ENCODE peak calls at places on chromosomes 12 and 14, in nine cellular contexts. J, S, L, X, G, U, W, O and C are unnamed samples.
A peak's percentile ranks its signal among the peaks of the same experiment; 100 is the strongest.

GRCh38 chr12:120920178-120920577 is 16.0 kb upstream of the SPPL3 start:
- DNase-seq in X (no peak), J (no peak), U (no peak), S (no peak), G (no peak), O (no peak), L (no peak), W (no peak), C (no peak)

GRCh38 chr14:96811265-96811664 is 14.1 kb downstream of the VRK1 start:
- DNase-seq in W (no peak), O (peak; percentile 93), S (no peak), J (no peak), G (no peak), X (peak; percentile 75), L (no peak), U (no peak), C (no peak)

GRCh38 chr14:90820958-90821357 is 4.7 kb upstream of the TTC7B start:
- DNase-seq in G (no peak), S (no peak), O (peak; percentile 66), J (peak; percentile 77), U (no peak), W (no peak), X (peak; percentile 66), L (no peak), C (no peak)

GRCh38 chr12:58500399-58500798 is 419.9 kb downstream of the LRIG3 start:
- DNase-seq in W (no peak), S (no peak), X (peak; percentile 39), O (peak; percentile 59), U (no peak), L (no peak), J (no peak), G (no peak), C (no peak)

GRCh38 chr14:28661171-28661772 is 105.3 kb upstream of the FOXG1 start:
- DNase-seq in S (no peak), U (peak; percentile 93), W (no peak), L (no peak), O (peak; percentile 36), G (no peak), J (no peak), X (peak; percentile 90), C (peak; percentile 37)

GRCh38 chr14:69048456-69048855 is 69.4 kb upstream of the ACTN1 start:
- DNase-seq in J (no peak), S (no peak), U (no peak), W (no peak), L (peak; percentile 48), O (no peak), X (peak; percentile 20), G (no peak), C (no peak)

GRCh38 chr12:106288510-106289195 is 13.9 kb upstream of the TCP11L2 start:
- DNase-seq in O (peak; percentile 96), X (peak; percentile 97), G (no peak), S (no peak), U (no peak), J (no peak), L (peak; percentile 70), W (peak; percentile 76), C (no peak)

GRCh38 chr12:459430-460258 is at the start of gene B4GALNT3:
- DNase-seq in O (peak; percentile 62), X (peak; percentile 34), S (peak; percentile 17), W (peak; percentile 54), U (peak; percentile 81), L (peak; percentile 79), J (peak; percentile 8), G (peak; percentile 88), C (peak; percentile 86)

GRCh38 chr12:75058228-75058627 is 151.4 kb downstream of the KCNC2 start:
- DNase-seq in O (no peak), W (no peak), X (peak; percentile 24), J (no peak), G (no peak), L (no peak), U (no peak), S (no peak), C (no peak)

GRCh38 chr12:119613319-119613936 is 19.9 kb downstream of the TMEM233 start:
- DNase-seq in J (no peak), X (peak; percentile 88), G (no peak), W (peak; percentile 70), U (no peak), S (no peak), O (peak; percentile 9), L (peak; percentile 53), C (no peak)

GRCh38 chr14:65414961-65415589 is 2.5 kb downstream of the FUT8 start:
- DNase-seq in X (peak; percentile 57), G (peak; percentile 31), L (peak; percentile 59), W (no peak), O (peak; percentile 80), U (peak; percentile 29), J (peak; percentile 25), S (peak; percentile 64), C (peak; percentile 37)

GRCh38 chr14:75522224-75522764 is at the start of gene BATF:
- DNase-seq in L (no peak), O (no peak), G (no peak), W (no peak), S (peak; percentile 61), X (no peak), J (peak; percentile 59), U (no peak), C (no peak)

GRCh38 chr14:106879241-106879640 is 1352.9 kb downstream of the TMEM121 start:
- DNase-seq in L (no peak), J (peak; percentile 63), U (peak; percentile 6), W (peak; percentile 10), S (peak; percentile 84), O (peak; percentile 27), G (peak; percentile 53), X (peak; percentile 35), C (no peak)

GRCh38 chr14:58133739-58134138 is 18.3 kb downstream of the ARMH4 start:
- DNase-seq in S (no peak), L (peak; percentile 29), U (no peak), O (peak; percentile 76), G (no peak), X (peak; percentile 97), W (no peak), J (no peak), C (no peak)

GRCh38 chr14:21852061-21852664 is 178.5 kb upstream of the OR4E1 start:
- DNase-seq in L (peak; percentile 69), J (peak; percentile 61), W (peak; percentile 16), O (peak; percentile 51), S (peak; percentile 73), U (peak; percentile 82), X (peak; percentile 51), G (peak; percentile 2), C (peak; percentile 76)

GRCh38 chr12:132169376-132169775 is 25.1 kb downstream of the NOC4L start:
- DNase-seq in O (no peak), J (no peak), X (no peak), L (no peak), U (no peak), W (no peak), G (no peak), S (no peak), C (no peak)
- TF ChIP-seq EZH2phosphoT487 in O (no peak), J (no peak), X (no peak), L (no peak), U (no peak), W (no peak), G (no peak), S (no peak), C (no peak)

GRCh38 chr12:1939745-1940607 is 21.5 kb upstream of the CACNA2D4 start:
- DNase-seq in G (peak; percentile 81), X (peak; percentile 81), S (peak; percentile 80), L (peak; percentile 88), J (peak; percentile 78), O (peak; percentile 78), U (peak; percentile 82), W (peak; percentile 52), C (peak; percentile 83)
- H2AFZ ChIP-seq in G (no peak overlapping the region), X (no peak overlapping the region), S (no peak overlapping the region), L (no peak overlapping the region), J (peak overlapping the region; percentile 42), O (no peak overlapping the region), U (no peak overlapping the region), W (no peak overlapping the region), C (peak overlapping the region; percentile 69)

GRCh38 chr14:104181761-104182530 is 43.6 kb downstream of the KIF26A start:
- DNase-seq in G (no peak), X (peak; percentile 33), J (no peak), W (peak; percentile 6), L (peak; percentile 49), U (no peak), S (no peak), O (no peak), C (no peak)
- TF ChIP-seq EZH2phosphoT487 in G (no peak), X (no peak), J (no peak), W (no peak), L (no peak), U (no peak), S (no peak), O (no peak), C (no peak)

GRCh38 chr12:107372229-107372658 is 278.9 kb upstream of the CRY1 start:
- DNase-seq in O (peak; percentile 29), G (no peak), J (no peak), U (no peak), S (peak; percentile 21), L (no peak), X (no peak), W (no peak), C (no peak)

GRCh38 chr12:107375231-107375630 is 281.9 kb upstream of the CRY1 start:
- DNase-seq in U (no peak), L (no peak), X (no peak), G (no peak), O (no peak), S (no peak), J (no peak), W (no peak), C (no peak)

GRCh38 chr12:107373238-107373809 is 280.0 kb upstream of the CRY1 start:
- DNase-seq in J (no peak), G (peak; percentile 66), O (no peak), S (no peak), U (no peak), L (no peak), X (no peak), W (no peak), C (no peak)

GRCh38 chr12:107377596-107378385 is 284.4 kb upstream of the CRY1 start:
- DNase-seq in O (peak; percentile 69), U (no peak), G (no peak), X (peak; percentile 76), L (no peak), S (no peak), W (no peak), J (no peak), C (no peak)

DNA sequence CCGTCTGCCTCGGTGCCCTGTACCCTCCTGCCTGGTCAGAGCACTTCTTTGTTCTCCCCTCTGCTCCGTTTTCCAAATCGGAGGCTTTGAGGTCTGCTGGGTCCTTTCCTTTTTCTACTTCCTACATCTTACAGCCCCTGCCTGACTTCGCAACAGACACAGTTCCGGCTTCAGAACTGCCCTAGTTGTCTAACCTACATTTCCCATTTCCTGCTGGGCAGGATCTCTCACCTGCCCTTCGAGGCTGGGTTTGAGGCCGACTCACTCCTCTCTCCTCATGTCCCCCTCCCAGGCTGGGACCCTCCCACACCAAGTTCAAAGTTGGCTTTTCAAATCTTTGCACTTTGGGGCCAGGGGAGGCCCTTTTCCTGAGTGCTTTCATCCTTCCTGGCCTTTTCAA is 280.8 kb upstream of the CRY1 start:
- DNase-seq in G (no peak), L (no peak), X (no peak), W (no peak), U (no peak), J (no peak), O (no peak), S (peak; percentile 2), C (no peak)
- H2AFZ ChIP-seq in G (no peak overlapping the region), L (no peak overlapping the region), X (no peak overlapping the region), W (no peak overlapping the region), U (no peak overlapping the region), J (no peak overlapping the region), O (no peak overlapping the region), S (no peak overlapping the region), C (no peak overlapping the region)